ENCODE peak calls at places on chromosome 13, in nine cellular contexts. W is CD4-positive, alpha-beta memory T cell; M is mesenchymal stem cell; Y is cardiac muscle cell; V is astrocyte; L is left ventricle myocardium inferior; F is heart right ventricle; D is HCT116; U is effector memory CD4-positive, alpha-beta T cell. N is an unnamed sample.

GRCh38 chr13:28746289-28746612 is 27.5 kb upstream of the SLC46A3 start:
- DNase-seq in W (no peak), M (no peak), Y (no peak), V (no peak), L (no peak), F (no peak), D (no peak), U (no peak), N (no peak)

GRCh38 chr13:97849305-97849704 is 104.2 kb upstream of the IPO5 start:
- DNase-seq in W (no peak), M (peak; percentile 38), Y (peak; percentile 19), V (peak; percentile 18), L (no peak), F (no peak), D (peak; percentile 34), U (no peak), N (peak; percentile 49)

GRCh38 chr13:37047846-37048245 is 11.6 kb downstream of the SUPT20H start:
- DNase-seq in W (no peak), M (no peak), Y (no peak), V (no peak), L (no peak), F (no peak), D (no peak), U (no peak), N (no peak)

GRCh38 chr13:97028441-97029299 is 34.4 kb upstream of the OXGR1 start:
- DNase-seq in W (peak; percentile 18), M (peak; percentile 58), Y (peak; percentile 50), V (peak; percentile 12), L (peak; percentile 33), F (no peak), D (peak; percentile 42), U (peak; percentile 16), N (peak; percentile 41)

GRCh38 chr13:33135097-33135496 is 118.9 kb downstream of the KL start:
- DNase-seq in W (no peak), M (no peak), Y (no peak), V (no peak), L (no peak), F (no peak), D (no peak), U (no peak), N (no peak)

GRCh38 chr13:109275390-109275789 is 511.0 kb downstream of the IRS2 start:
- DNase-seq in W (no peak), M (no peak), Y (no peak), V (no peak), L (no peak), F (no peak), D (no peak), U (no peak), N (no peak)

GRCh38 chr13:20460744-20461143 is 64.9 kb downstream of the CRYL1 start:
- DNase-seq in W (no peak), M (no peak), Y (no peak), V (no peak), L (no peak), F (no peak), D (no peak), U (no peak), N (no peak)

GRCh38 chr13:91572944-91573535 is 174.6 kb downstream of the GPC5 start:
- DNase-seq in W (no peak), M (no peak), Y (no peak), V (peak; percentile 23), L (no peak), F (no peak), D (no peak), U (no peak), N (no peak)

GRCh38 chr13:48266967-48267639 is 34.1 kb downstream of the ITM2B start:
- DNase-seq in W (no peak), M (no peak), Y (no peak), V (no peak), L (no peak), F (no peak), D (no peak), U (no peak), N (no peak)

GRCh38 chr13:43116242-43116641 is 92.9 kb downstream of the DNAJC15 start:
- DNase-seq in W (no peak), M (no peak), Y (no peak), V (no peak), L (no peak), F (no peak), D (no peak), U (no peak), N (no peak)

GRCh38 chr13:21974741-21975140 is 303.9 kb downstream of the FGF9 start:
- DNase-seq in W (no peak), M (peak; percentile 5), Y (no peak), V (no peak), L (no peak), F (no peak), D (no peak), U (no peak), N (no peak)

GRCh38 chr13:57630661-57631606 is 610 bp upstream of the PCDH17 start:
- DNase-seq in W (no peak), M (peak; percentile 64), Y (peak; percentile 30), V (peak; percentile 79), L (no peak), F (no peak), D (no peak), U (no peak), N (peak; percentile 23)

GRCh38 chr13:27961227-27962085 is 7.7 kb downstream of the CDX2 start:
- DNase-seq in W (no peak), M (no peak), Y (no peak), V (no peak), L (no peak), F (no peak), D (no peak), U (no peak), N (no peak)

GRCh38 chr13:71577127-71577526 is 289.9 kb downstream of the DACH1 start:
- DNase-seq in W (no peak), M (peak; percentile 38), Y (no peak), V (peak; percentile 67), L (no peak), F (no peak), D (no peak), U (no peak), N (peak; percentile 29)

GRCh38 chr13:32314968-32315254 is 252 bp downstream of the ZAR1L start:
- DNase-seq in W (peak; percentile 69), M (peak; percentile 57), Y (peak; percentile 19), V (peak; percentile 48), L (no peak), F (no peak), D (peak; percentile 43), U (peak; percentile 47), N (peak; percentile 42)

GRCh38 chr13:42807866-42808265 is 26.5 kb downstream of the FAM216B start:
- DNase-seq in W (no peak), M (peak; percentile 75), Y (no peak), V (peak; percentile 25), L (no peak), F (no peak), D (no peak), U (no peak), N (peak; percentile 60)

GRCh38 chr13:114043421-114044053 is 69.7 kb upstream of the C13orf46 start:
- DNase-seq in W (no peak), M (peak; percentile 98), Y (no peak), V (peak; percentile 86), L (peak; percentile 71), F (no peak), D (no peak), U (peak; percentile 25), N (no peak)

GRCh38 chr13:101835920-101836319 is 383.4 kb downstream of the ITGBL1 start:
- DNase-seq in W (no peak), M (no peak), Y (no peak), V (no peak), L (no peak), F (no peak), D (no peak), U (no peak), N (no peak)

GRCh38 chr13:94331281-94331680 is 148.2 kb downstream of the DCT start:
- DNase-seq in W (no peak), M (no peak), Y (no peak), V (no peak), L (no peak), F (no peak), D (no peak), U (no peak), N (no peak)

GRCh38 chr13:28685114-28685513 is 26.2 kb downstream of the POMP start:
- DNase-seq in W (no peak), M (no peak), Y (no peak), V (no peak), L (no peak), F (no peak), D (no peak), U (no peak), N (no peak)

GRCh38 chr13:44278164-44278563 is 95.5 kb upstream of the SERP2 start:
- DNase-seq in W (no peak), M (peak; percentile 38), Y (no peak), V (no peak), L (no peak), F (no peak), D (no peak), U (no peak), N (no peak)

GRCh38 chr13:111852701-111853100 is 214.2 kb upstream of the SOX1 start:
- DNase-seq in W (no peak), M (no peak), Y (no peak), V (no peak), L (no peak), F (no peak), D (no peak), U (no peak), N (no peak)

GRCh38 chr13:79456051-79456450 is 24.9 kb upstream of the NDFIP2 start:
- DNase-seq in W (no peak), M (no peak), Y (no peak), V (no peak), L (no peak), F (no peak), D (no peak), U (no peak), N (no peak)
- H3K27ac ChIP-seq in W (no peak overlapping the region), M (no peak overlapping the region), Y (no peak overlapping the region), V (peak overlapping the region; percentile 66), L (no peak overlapping the region), F (no peak overlapping the region), D (no peak overlapping the region), U (no peak overlapping the region), N (no peak overlapping the region)

GRCh38 chr13:78067290-78067689 is 148.7 kb upstream of the EDNRB start:
- DNase-seq in W (no peak), M (no peak), Y (no peak), V (no peak), L (no peak), F (no peak), D (no peak), U (no peak), N (no peak)
- H3K27ac ChIP-seq in W (no peak overlapping the region), M (no peak overlapping the region), Y (no peak overlapping the region), V (no peak overlapping the region), L (no peak overlapping the region), F (no peak overlapping the region), D (no peak overlapping the region), U (no peak overlapping the region), N (no peak overlapping the region)

DNA sequence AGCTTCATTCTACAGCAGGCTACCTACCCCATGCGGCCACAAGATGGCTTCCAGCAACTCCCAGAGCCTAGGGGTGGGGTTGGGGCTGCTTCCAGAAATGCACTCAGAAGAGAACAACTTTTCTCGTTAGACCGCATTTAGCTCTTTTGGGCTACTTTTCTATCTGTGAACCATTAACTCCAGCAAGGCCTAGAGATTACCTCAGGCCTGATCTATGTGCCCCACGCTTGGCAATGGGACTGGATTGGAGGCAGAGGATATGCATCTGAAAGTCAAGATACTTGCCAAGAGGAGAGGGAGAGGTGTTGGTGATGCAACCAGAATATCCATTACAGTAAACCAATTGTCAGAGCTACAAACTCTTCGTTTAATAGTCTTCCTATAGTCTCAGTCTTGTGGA is 177.7 kb downstream of the TDRD3 start:
- DNase-seq in W (no peak), M (no peak), Y (no peak), V (no peak), L (no peak), F (no peak), D (no peak), U (no peak), N (no peak)
- H3K27ac ChIP-seq in W (no peak overlapping the region), M (no peak overlapping the region), Y (no peak overlapping the region), V (no peak overlapping the region), L (no peak overlapping the region), F (no peak overlapping the region), D (no peak overlapping the region), U (no peak overlapping the region), N (no peak overlapping the region)

GRCh38 chr13:110388141-110388943 is 81.3 kb downstream of the COL4A2 start:
- DNase-seq in W (no peak), M (peak; percentile 98), Y (no peak), V (peak; percentile 87), L (no peak), F (peak; percentile 46), D (no peak), U (no peak), N (peak; percentile 58)
- H3K27ac ChIP-seq in W (no peak overlapping the region), M (peak overlapping the region; percentile 94), Y (peak overlapping the region; percentile 73), V (peak overlapping the region; percentile 98), L (peak overlapping the region; percentile 83), F (peak overlapping the region; percentile 86), D (no peak overlapping the region), U (no peak overlapping the region), N (peak overlapping the region; percentile 64)

N was measured in mammary epithelial cell.